ENCODE peak calls at places on chromosomes 2 and 18, in six cellular contexts. One of them, this sample, is unnamed.

GRCh38 chr18:8480506-8481328 is 128.5 kb upstream of the RAB12 start:
- DNase-seq in sciatic nerve: no peak
- DNase-seq in GM04504: peak; percentile 16
- DNase-seq in T follicular helper cell: no peak
- DNase-seq in stimulated activated CD4-positive, alpha-beta T cell treated with anti-CD3 and anti-CD28 coated beads, Interleukin-15, amount 100 ng/mL, for 1 hour: no peak
- DNase-seq in skeletal muscle cell: no peak
- DNase-seq in this sample: no peak

GRCh38 chr2:199797431-199797830 is 53.6 kb downstream of the FTCDNL1 start:
- DNase-seq in sciatic nerve: no peak
- DNase-seq in GM04504: no peak
- DNase-seq in T follicular helper cell: no peak
- DNase-seq in stimulated activated CD4-positive, alpha-beta T cell treated with anti-CD3 and anti-CD28 coated beads, Interleukin-15, amount 100 ng/mL, for 1 hour: no peak
- DNase-seq in skeletal muscle cell: no peak
- DNase-seq in this sample: no peak

GRCh38 chr2:100733344-100734187 is 86.4 kb upstream of the NPAS2 start:
- DNase-seq in sciatic nerve: no peak
- DNase-seq in GM04504: peak; percentile 58
- DNase-seq in T follicular helper cell: no peak
- DNase-seq in stimulated activated CD4-positive, alpha-beta T cell treated with anti-CD3 and anti-CD28 coated beads, Interleukin-15, amount 100 ng/mL, for 1 hour: no peak
- DNase-seq in skeletal muscle cell: peak; percentile 94
- DNase-seq in this sample: peak; percentile 88

GRCh38 chr18:50586710-50587109 is 26.8 kb downstream of the MAPK4 start:
- DNase-seq in sciatic nerve: no peak
- DNase-seq in GM04504: no peak
- DNase-seq in T follicular helper cell: no peak
- DNase-seq in stimulated activated CD4-positive, alpha-beta T cell treated with anti-CD3 and anti-CD28 coated beads, Interleukin-15, amount 100 ng/mL, for 1 hour: no peak
- DNase-seq in skeletal muscle cell: no peak
- DNase-seq in this sample: no peak

GRCh38 chr2:25594991-25595390 is 78.4 kb downstream of the DTNB start:
- DNase-seq in sciatic nerve: no peak
- DNase-seq in GM04504: no peak
- DNase-seq in T follicular helper cell: no peak
- DNase-seq in stimulated activated CD4-positive, alpha-beta T cell treated with anti-CD3 and anti-CD28 coated beads, Interleukin-15, amount 100 ng/mL, for 1 hour: no peak
- DNase-seq in skeletal muscle cell: no peak
- DNase-seq in this sample: no peak

GRCh38 chr2:217928324-217929293 is 74.2 kb downstream of the TNS1 start:
- DNase-seq in sciatic nerve: no peak
- DNase-seq in GM04504: no peak
- DNase-seq in T follicular helper cell: no peak
- DNase-seq in stimulated activated CD4-positive, alpha-beta T cell treated with anti-CD3 and anti-CD28 coated beads, Interleukin-15, amount 100 ng/mL, for 1 hour: no peak
- DNase-seq in skeletal muscle cell: no peak
- DNase-seq in this sample: no peak

GRCh38 chr2:195322324-195322723 is 334.7 kb upstream of the SLC39A10 start:
- DNase-seq in sciatic nerve: no peak
- DNase-seq in GM04504: no peak
- DNase-seq in T follicular helper cell: no peak
- DNase-seq in stimulated activated CD4-positive, alpha-beta T cell treated with anti-CD3 and anti-CD28 coated beads, Interleukin-15, amount 100 ng/mL, for 1 hour: no peak
- DNase-seq in skeletal muscle cell: no peak
- DNase-seq in this sample: no peak

GRCh38 chr18:50297621-50298442 is 10.3 kb upstream of the CXXC1 start:
- DNase-seq in sciatic nerve: peak; percentile 88
- DNase-seq in GM04504: peak; percentile 29
- DNase-seq in T follicular helper cell: peak; percentile 34
- DNase-seq in stimulated activated CD4-positive, alpha-beta T cell treated with anti-CD3 and anti-CD28 coated beads, Interleukin-15, amount 100 ng/mL, for 1 hour: no peak
- DNase-seq in skeletal muscle cell: no peak
- DNase-seq in this sample: peak; percentile 84

This sample was measured in suprapubic skin.